ENCODE peak calls at places on chromosomes 12 and 14, in four cellular contexts. Z is PC-3; I is stimulated activated CD8-positive, alpha-beta memory T cell treated with anti-CD3 and anti-CD28 coated beads, Interleukin-7, amount 100 ng/mL, for 24 hours; S is MV-4-11. B is an unnamed sample.

GRCh38 chr14:95850429-95850828 is 26.2 kb upstream of the TUNAR start:
- DNase-seq in Z (no peak), I (no peak), S (no peak), B (no peak)

GRCh38 chr12:131785763-131786330 is 42.3 kb upstream of the MMP17 start:
- DNase-seq in Z (no peak), I (no peak), S (no peak), B (no peak)

GRCh38 chr14:20602583-20602982 is 11.4 kb upstream of the RNASE12 start:
- DNase-seq in Z (no peak), I (no peak), S (no peak), B (no peak)

GRCh38 chr12:95633049-95633545 is 81.8 kb upstream of the USP44 start:
- DNase-seq in Z (peak), I (no peak), S (peak), B (no peak)

GRCh38 chr14:40318211-40318719 is 886.0 kb upstream of the FBXO33 start:
- DNase-seq in Z (no peak), I (no peak), S (no peak), B (no peak)

GRCh38 chr12:126424696-126425095 is 1359.5 kb downstream of the AACS start:
- DNase-seq in Z (no peak), I (no peak), S (no peak), B (no peak)

GRCh38 chr12:13222076-13222475 is 25.6 kb downstream of the EMP1 start:
- DNase-seq in Z (peak), I (no peak), S (no peak), B (no peak)

GRCh38 chr14:103105580-103106168 is 11.1 kb downstream of the EXOC3L4 start:
- DNase-seq in Z (peak), I (no peak), S (no peak), B (peak)

GRCh38 chr14:105738638-105739037 is 212.3 kb downstream of the TMEM121 start:
- DNase-seq in Z (no peak), I (no peak), S (no peak), B (no peak)

GRCh38 chr14:47596860-47597259 is 78.5 kb downstream of the MDGA2 start:
- DNase-seq in Z (no peak), I (no peak), S (no peak), B (no peak)

GRCh38 chr12:505221-505620 is 45.5 kb downstream of the B4GALNT3 start:
- DNase-seq in Z (no peak), I (no peak), S (no peak), B (no peak)

GRCh38 chr12:42162940-42163339 is 18.3 kb upstream of the GXYLT1 start:
- DNase-seq in Z (no peak), I (no peak), S (no peak), B (no peak)

GRCh38 chr12:108043750-108044149 is 85.3 kb upstream of the WSCD2 start:
- DNase-seq in Z (no peak), I (no peak), S (no peak), B (no peak)

GRCh38 chr12:94589591-94590001 is 60.8 kb downstream of the TMCC3 start:
- DNase-seq in Z (peak), I (no peak), S (no peak), B (no peak)

GRCh38 chr12:71671816-71672215 is 7.7 kb downstream of the THAP2 start:
- DNase-seq in Z (no peak), I (no peak), S (no peak), B (no peak)

GRCh38 chr14:56501909-56502530 is 77.6 kb upstream of the TMEM260 start:
- DNase-seq in Z (no peak), I (no peak), S (no peak), B (no peak)

GRCh38 chr12:53230971-53231858 is 794 bp downstream of the RARG start:
- DNase-seq in Z (no peak), I (no peak), S (no peak), B (no peak)

GRCh38 chr14:25259470-25259869 is 209.5 kb upstream of the STXBP6 start:
- DNase-seq in Z (no peak), I (no peak), S (no peak), B (no peak)

GRCh38 chr12:12616512-12617275 is 5.0 kb downstream of the CREBL2 start:
- DNase-seq in Z (peak), I (no peak), S (no peak), B (no peak)

GRCh38 chr12:27844427-27845090 is 64.5 kb upstream of the MANSC4 start:
- DNase-seq in Z (no peak), I (no peak), S (no peak), B (no peak)

GRCh38 chr14:46580941-46581671 is 70.5 kb downstream of the RPL10L start:
- DNase-seq in Z (peak), I (no peak), S (peak), B (no peak)

GRCh38 chr14:100761481-100761880 is 34.8 kb downstream of the DLK1 start:
- DNase-seq in Z (peak), I (no peak), S (no peak), B (no peak)

GRCh38 chr14:58992935-58993334 is 195.5 kb upstream of the DAAM1 start:
- DNase-seq in Z (no peak), I (no peak), S (no peak), B (no peak)

GRCh38 chr12:95319694-95320331 is 102.2 kb downstream of the VEZT start:
- DNase-seq in Z (peak), I (no peak), S (peak), B (no peak)

GRCh38 chr12:77324763-77325468 is 259.5 kb upstream of the E2F7 start:
- DNase-seq in Z (peak), I (peak), S (no peak), B (no peak)

GRCh38 chr12:101696477-101697196 is 803 bp upstream of the CHPT1 start:
- DNase-seq in Z (peak), I (no peak), S (peak), B (no peak)

GRCh38 chr12:13436696-13437391 is 240.3 kb downstream of the EMP1 start:
- DNase-seq in Z (no peak), I (no peak), S (peak), B (no peak)

GRCh38 chr14:102450206-102451063 is 59.1 kb downstream of the ANKRD9 start:
- DNase-seq in Z (no peak), I (no peak), S (no peak), B (no peak)

GRCh38 chr12:101924647-101925046 is 47.3 kb downstream of the DRAM1 start:
- DNase-seq in Z (peak), I (no peak), S (peak), B (no peak)

GRCh38 chr12:110741795-110742717 is 635 bp downstream of the PPP1CC start:
- DNase-seq in Z (peak), I (no peak), S (peak), B (no peak)

GRCh38 chr14:59301354-59301753 is 112.9 kb downstream of the DAAM1 start:
- DNase-seq in Z (no peak), I (no peak), S (peak), B (peak)

GRCh38 chr14:96082420-96083300 is 43.5 kb downstream of the C14orf132 start:
- DNase-seq in Z (no peak), I (no peak), S (no peak), B (no peak)

GRCh38 chr12:99915251-99916082 is 69.3 kb downstream of the ANKS1B start:
- DNase-seq in Z (peak), I (no peak), S (no peak), B (no peak)

GRCh38 chr12:38161123-38162000 is 155.2 kb upstream of the ALG10B start:
- DNase-seq in Z (no peak), I (no peak), S (no peak), B (no peak)

GRCh38 chr12:57235012-57235727 is 5.7 kb downstream of the SHMT2 start:
- DNase-seq in Z (no peak), I (no peak), S (no peak), B (no peak)

GRCh38 chr12:2649201-2650030 is 145.4 kb upstream of the FKBP4 start:
- DNase-seq in Z (no peak), I (no peak), S (no peak), B (no peak)

GRCh38 chr14:71267691-71268090 is 360.4 kb downstream of the PCNX1 start:
- DNase-seq in Z (no peak), I (no peak), S (no peak), B (no peak)

B was measured in B cell.